ENCODE peak calls at places on chromosomes 12 and 14, in five cellular contexts. C is stimulated activated CD4-positive, alpha-beta T cell treated with anti-CD3 and anti-CD28 coated beads, TNF-alpha, amount 100 ng/mL, for 1 hour; T is fibroblast of lung; M is myocyte; Z is Right ventricle myocardium inferior. O is an unnamed sample.
A peak's percentile ranks its signal among the peaks of the same experiment; 100 is the strongest.

GRCh38 chr14:103315368-103315911 is 18.6 kb upstream of the EIF5 start:
- DNase-seq in Z (peak; percentile 71), C (no peak), T (peak; percentile 58), M (no peak), O (no peak)

GRCh38 chr14:65070710-65071033 is 31.6 kb downstream of the MAX start:
- DNase-seq in M (peak; percentile 62), T (no peak), C (no peak), Z (no peak), O (no peak)

GRCh38 chr12:53299454-53300180 is at the start of gene MYG1:
- DNase-seq in C (peak; percentile 68), T (peak; percentile 88), Z (peak; percentile 93), M (peak; percentile 91), O (peak; percentile 82)

GRCh38 chr12:52969828-52970569 is 21.1 kb downstream of the KRT18 start:
- DNase-seq in C (no peak), M (no peak), T (no peak), Z (no peak), O (no peak)

GRCh38 chr12:95385246-95385645 is 88.7 kb upstream of the METAP2 start:
- DNase-seq in C (no peak), M (peak; percentile 98), Z (no peak), T (peak; percentile 48), O (no peak)

GRCh38 chr14:99515301-99516155 is 34.3 kb downstream of the CCNK start:
- DNase-seq in Z (no peak), T (no peak), M (no peak), C (no peak), O (no peak)

GRCh38 chr12:91926810-91927209 is 218.8 kb downstream of the BTG1 start:
- DNase-seq in T (peak; percentile 69), M (peak; percentile 39), C (no peak), Z (no peak), O (no peak)

GRCh38 chr12:127245437-127245836 is 1021.5 kb upstream of the TMEM132C start:
- DNase-seq in M (peak; percentile 38), T (peak; percentile 69), C (no peak), Z (no peak), O (no peak)

GRCh38 chr14:87483651-87484260 is 509.2 kb downstream of the GALC start:
- DNase-seq in Z (no peak), M (no peak), T (peak; percentile 71), C (no peak), O (no peak)

GRCh38 chr12:47407730-47408129 is 298.1 kb downstream of the RPAP3 start:
- DNase-seq in C (no peak), M (no peak), Z (no peak), T (no peak), O (no peak)

GRCh38 chr12:20410746-20411145 is 42.4 kb downstream of the PDE3A start:
- DNase-seq in C (no peak), T (no peak), Z (no peak), M (no peak), O (no peak)

O was measured in GM20000.